ENCODE peak calls at places on chromosomes 2 and 18, in four cellular contexts. Z is K562, K is HepG2, L is SK-N-SH. N is an unnamed sample.

GRCh38 chr2:168736636-168737424 is 65.6 kb upstream of the NOSTRIN start:
- DNase-seq in L (no peak), K (no peak), Z (no peak), N (no peak)

GRCh38 chr2:75846683-75847190 is 136.0 kb upstream of the GCFC2 start:
- DNase-seq in L (no peak), K (no peak), Z (no peak), N (no peak)

GRCh38 chr2:26455801-26456700 is 21.9 kb downstream of the OTOF start:
- DNase-seq in K (no peak), L (no peak), Z (no peak), N (no peak)

GRCh38 chr2:206584323-206585116 is 57.8 kb upstream of the FAM237A start:
- DNase-seq in Z (peak), L (no peak), K (no peak), N (no peak)

GRCh38 chr2:56234241-56234640 is 50.5 kb downstream of the CCDC85A start:
- DNase-seq in K (no peak), Z (no peak), L (no peak), N (no peak)

GRCh38 chr2:43848174-43848573 is 9.4 kb downstream of the ABCG8 start:
- DNase-seq in L (peak), K (no peak), Z (peak), N (peak)

GRCh38 chr2:147711031-147711430 is 133.8 kb upstream of the ACVR2A start:
- DNase-seq in K (no peak), Z (no peak), L (no peak), N (no peak)

GRCh38 chr2:58908501-58909154 is 667.5 kb upstream of the FANCL start:
- DNase-seq in L (no peak), K (no peak), Z (no peak), N (no peak)

GRCh38 chr2:5914831-5915611 is 222.8 kb downstream of the SOX11 start:
- DNase-seq in Z (no peak), K (no peak), L (peak), N (no peak)

GRCh38 chr2:204808494-204808893 is 263.2 kb downstream of the PARD3B start:
- DNase-seq in K (no peak), L (no peak), Z (no peak), N (no peak)

GRCh38 chr2:184734338-184734737 is 136.0 kb downstream of the ZNF804A start:
- DNase-seq in K (no peak), L (no peak), Z (no peak), N (no peak)

GRCh38 chr2:164697688-164698290 is 76.5 kb upstream of the GRB14 start:
- DNase-seq in L (peak), K (peak), Z (peak), N (peak)

GRCh38 chr2:235394278-235394828 is 99.5 kb upstream of the AGAP1 start:
- DNase-seq in L (no peak), K (peak), Z (no peak), N (peak)

GRCh38 chr2:28613181-28613580 is 117.3 kb downstream of the PLB1 start:
- DNase-seq in Z (no peak), K (no peak), L (no peak), N (no peak)

GRCh38 chr18:23201741-23202140 is 66.5 kb downstream of the CABLES1 start:
- DNase-seq in K (no peak), Z (no peak), L (no peak), N (no peak)

GRCh38 chr2:164722604-164723338 is 101.5 kb upstream of the GRB14 start:
- DNase-seq in K (no peak), L (no peak), Z (no peak), N (no peak)

GRCh38 chr18:1062592-1062991 is 157.9 kb downstream of the ADCYAP1 start:
- DNase-seq in L (no peak), Z (no peak), K (peak), N (no peak)

GRCh38 chr18:9735238-9735637 is 27.1 kb downstream of the RAB31 start:
- DNase-seq in Z (no peak), K (peak), L (no peak), N (no peak)

GRCh38 chr2:8594731-8595427 is 87.0 kb upstream of the ID2 start:
- DNase-seq in L (no peak), K (no peak), Z (no peak), N (no peak)

GRCh38 chr18:44828080-44828479 is 147.4 kb downstream of the SETBP1 start:
- DNase-seq in L (no peak), Z (no peak), K (no peak), N (no peak)

GRCh38 chr2:32627901-32628645 is at the start of gene TTC27:
- DNase-seq in Z (peak), K (peak), L (peak), N (peak)

GRCh38 chr2:132415256-132416079 is 1.1 kb upstream of the GPR39 start:
- DNase-seq in L (no peak), Z (no peak), K (no peak), N (no peak)

GRCh38 chr18:72161686-72162085 is 382.5 kb downstream of the CBLN2 start:
- DNase-seq in K (no peak), Z (no peak), L (no peak), N (no peak)

GRCh38 chr18:26407721-26408601 is 140.4 kb downstream of the KCTD1 start:
- DNase-seq in L (no peak), Z (no peak), K (no peak), N (no peak)

GRCh38 chr2:68918497-68918896 is 34.2 kb downstream of the GKN2 start:
- DNase-seq in Z (no peak), K (no peak), L (no peak), N (no peak)

DNA sequence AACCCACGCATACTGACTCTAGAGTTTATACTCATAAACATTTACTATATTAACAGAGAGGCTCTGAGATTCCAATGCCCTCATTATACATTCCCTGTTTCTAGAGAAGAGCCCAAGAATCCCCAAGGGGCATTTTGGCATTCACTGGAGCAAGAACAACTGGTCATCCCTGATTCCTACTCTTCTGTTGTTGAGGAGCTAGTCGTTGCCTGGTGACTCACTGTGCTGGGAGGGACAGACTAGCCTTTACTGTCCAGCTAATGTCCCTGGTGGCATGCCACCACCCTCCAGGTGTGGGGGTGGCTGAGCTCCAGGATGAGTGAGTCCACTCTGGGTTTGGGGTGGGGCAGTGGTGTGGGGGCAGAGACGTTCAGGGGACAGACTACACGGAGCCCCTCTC is 49.2 kb downstream of the RHOB start:
- DNase-seq in L (no peak), K (peak), Z (no peak), N (peak)
- TF ChIP-seq ELF1 in L (no peak), K (no peak), Z (no peak), N (no peak)

GRCh38 chr2:106161938-106162814 is 31.9 kb downstream of the UXS1 start:
- DNase-seq in K (no peak), L (no peak), Z (no peak), N (peak)
- TF ChIP-seq ELF1 in K (no peak), L (no peak), Z (no peak), N (no peak)

GRCh38 chr2:190785380-190785779 is 95.2 kb upstream of the GLS start:
- DNase-seq in Z (no peak), L (no peak), K (no peak), N (no peak)

GRCh38 chr2:190783513-190784263 is 96.9 kb upstream of the GLS start:
- DNase-seq in L (no peak), Z (no peak), K (no peak), N (no peak)

GRCh38 chr2:190782264-190782663 is 98.4 kb upstream of the GLS start:
- DNase-seq in K (no peak), L (no peak), Z (no peak), N (no peak)

GRCh38 chr2:190780594-190780993 is 100.0 kb upstream of the GLS start:
- DNase-seq in K (no peak), L (no peak), Z (no peak), N (no peak)

DNA sequence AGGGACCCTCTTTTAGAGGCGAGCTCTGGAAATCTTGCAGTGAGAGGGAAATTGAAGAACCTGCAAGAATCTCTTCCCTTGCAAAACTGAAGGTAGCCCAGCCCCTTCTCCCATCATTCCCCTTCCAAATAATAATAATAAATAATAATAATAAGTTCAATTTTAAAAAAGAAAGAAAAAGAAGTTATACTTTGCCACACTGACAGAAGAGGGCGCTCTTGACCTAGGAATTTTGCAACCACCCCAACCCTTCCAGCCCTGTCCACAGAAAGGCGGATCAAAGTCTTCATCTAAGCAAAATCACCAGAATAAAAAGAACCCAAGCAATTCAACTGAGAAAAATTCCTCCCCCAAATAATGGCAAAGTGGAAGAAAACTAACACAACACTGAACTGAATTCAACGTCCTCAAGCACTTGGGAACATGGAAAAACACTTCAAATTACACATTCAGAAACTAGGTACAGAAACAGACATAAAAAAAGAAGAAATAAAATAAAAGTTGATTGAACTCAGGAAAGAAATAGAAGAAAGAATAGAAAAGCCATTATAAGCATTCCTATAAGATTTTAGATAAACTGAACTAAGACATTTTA is 98.9 kb upstream of the GLS start:
- DNase-seq in L (peak), Z (peak), K (peak), N (peak)
- TF ChIP-seq ELF1 in L (no peak), Z (no peak), K (no peak), N (no peak)

DNA sequence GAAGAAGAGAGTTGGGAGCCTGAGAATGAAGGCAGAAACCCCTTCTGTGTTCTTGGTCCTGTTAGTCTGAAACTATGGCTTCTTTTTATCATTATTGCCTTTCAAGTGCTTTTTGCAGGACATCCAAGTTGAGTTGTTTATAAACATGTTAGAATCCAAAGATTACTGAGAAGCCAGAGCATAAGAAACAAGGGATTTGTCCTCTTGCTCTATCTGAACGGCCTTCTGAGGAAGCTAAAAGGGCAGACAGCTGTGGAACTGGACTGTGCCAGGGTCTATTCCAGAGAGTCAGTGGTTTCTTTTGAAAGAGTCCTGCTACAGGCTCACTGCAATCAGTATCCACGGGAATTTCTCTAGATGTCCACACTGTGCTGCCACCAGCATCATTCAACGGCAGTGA is 86.6 kb downstream of the ARHGAP28 start:
- DNase-seq in K (no peak), Z (no peak), L (no peak), N (no peak)
- TF ChIP-seq ELF1 in K (no peak), Z (no peak), L (no peak), N (no peak)

DNA sequence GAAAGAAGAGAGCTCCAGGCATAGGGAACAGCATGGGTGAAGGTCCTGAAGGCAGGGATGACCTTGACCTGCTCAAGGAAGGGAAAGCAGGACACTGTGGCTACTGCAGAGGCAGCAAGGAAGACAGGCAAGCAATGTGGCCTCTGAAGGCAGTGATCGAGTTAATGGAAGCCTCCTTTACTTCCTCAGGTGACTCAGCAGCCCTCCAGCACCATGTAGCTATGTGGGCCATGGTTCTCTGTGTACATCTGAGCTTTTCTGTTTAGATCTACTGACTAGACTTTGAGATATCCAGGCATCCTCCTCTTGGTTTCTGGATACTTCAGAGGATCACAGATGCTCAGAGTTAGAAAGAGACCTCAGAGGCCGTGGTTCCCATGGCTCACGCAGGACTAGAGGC is 107.3 kb upstream of the PID1 start:
- DNase-seq in K (no peak), L (no peak), Z (no peak), N (no peak)
- TF ChIP-seq ELF1 in K (no peak), L (no peak), Z (no peak), N (no peak)

DNA sequence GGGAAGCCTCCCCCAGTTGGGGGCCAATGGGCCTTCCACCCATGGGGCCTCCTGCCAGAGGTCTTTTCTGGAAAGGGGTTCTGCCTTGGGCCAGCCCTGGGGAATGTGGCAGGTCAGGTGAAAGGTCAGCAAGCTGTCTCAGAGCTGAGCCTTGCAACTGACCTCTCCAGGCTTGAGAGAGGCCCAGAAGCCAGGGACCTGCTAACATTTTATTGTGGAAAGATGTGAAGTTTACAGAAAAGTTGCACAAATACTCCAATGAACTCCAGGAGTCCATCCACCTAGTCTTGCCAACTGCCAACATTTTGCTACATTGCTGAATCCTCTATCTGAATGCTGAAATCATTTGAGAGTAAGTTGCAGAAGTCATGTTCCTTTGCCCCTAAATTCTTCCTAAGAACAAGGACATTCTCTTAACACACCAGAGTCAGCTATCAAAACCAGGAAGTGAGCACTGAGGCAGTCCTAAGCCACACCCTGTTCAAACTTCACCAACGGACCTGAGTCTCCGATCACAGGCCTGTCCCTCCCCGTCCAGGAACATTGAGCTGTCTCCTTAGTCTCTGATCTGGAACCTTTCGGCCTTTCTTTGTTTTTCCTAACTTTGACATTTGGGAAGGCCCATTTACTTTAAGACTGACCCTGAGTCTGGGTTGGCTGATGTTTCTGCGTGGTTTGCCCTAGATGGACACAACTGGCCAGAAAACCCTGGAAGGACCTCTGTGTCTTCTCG is 4.0 kb downstream of the SNORC start:
- DNase-seq in L (no peak), K (peak), Z (no peak), N (no peak)
- TF ChIP-seq ELF1 in L (no peak), K (peak), Z (no peak), N (no peak)

GRCh38 chr2:207662203-207662602 is 37.0 kb upstream of the METTL21A start:
- DNase-seq in L (no peak), K (no peak), Z (no peak), N (no peak)
- TF ChIP-seq ELF1 in L (no peak), K (no peak), Z (no peak), N (no peak)

GRCh38 chr2:134539946-134540345 is 178.9 kb downstream of the TMEM163 start:
- DNase-seq in L (no peak), K (no peak), Z (no peak), N (no peak)
- TF ChIP-seq ELF1 in L (no peak), K (no peak), Z (no peak), N (no peak)

GRCh38 chr2:138104071-138104470 is 139.8 kb downstream of the HNMT start:
- DNase-seq in K (no peak), Z (no peak), L (no peak), N (no peak)

GRCh38 chr2:138110453-138111083 is 146.3 kb downstream of the HNMT start:
- DNase-seq in K (peak), L (no peak), Z (no peak), N (no peak)

GRCh38 chr2:138105358-138105757 is 141.1 kb downstream of the HNMT start:
- DNase-seq in L (no peak), K (no peak), Z (no peak), N (no peak)

GRCh38 chr2:138103156-138103555 is 138.9 kb downstream of the HNMT start:
- DNase-seq in K (no peak), L (no peak), Z (no peak), N (no peak)

DNA sequence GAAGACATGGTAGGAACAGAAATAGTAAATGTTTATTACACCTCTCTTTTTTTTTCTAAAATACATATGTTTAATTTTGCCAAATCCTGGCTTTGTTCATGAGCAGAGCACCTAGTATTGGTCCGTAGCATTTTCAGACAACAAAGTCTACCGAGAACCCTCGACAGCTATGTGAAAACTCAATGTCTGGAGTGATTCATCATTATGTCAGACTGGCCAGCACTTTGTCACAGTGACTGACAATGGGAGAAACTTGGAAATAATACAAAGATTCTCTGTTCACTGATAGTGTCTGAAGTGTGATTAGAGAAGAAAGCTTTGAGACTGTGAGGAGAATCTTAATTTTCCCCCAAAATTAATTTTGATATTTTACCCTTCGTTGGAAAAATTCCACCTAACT is 143.0 kb downstream of the HNMT start:
- DNase-seq in L (no peak), Z (no peak), K (peak), N (no peak)
- TF ChIP-seq ELF1 in L (no peak), Z (no peak), K (no peak), N (no peak)

GRCh38 chr2:64422466-64422865 is 31.5 kb upstream of the LGALSL start:
- DNase-seq in K (no peak), Z (no peak), L (no peak), N (no peak)

GRCh38 chr2:64423303-64423702 is 30.7 kb upstream of the LGALSL start:
- DNase-seq in K (no peak), Z (no peak), L (no peak), N (no peak)

GRCh38 chr2:64424421-64424987 is 29.5 kb upstream of the LGALSL start:
- DNase-seq in Z (no peak), L (no peak), K (no peak), N (no peak)

GRCh38 chr2:64421199-64421598 is 32.8 kb upstream of the LGALSL start:
- DNase-seq in K (no peak), L (no peak), Z (no peak), N (no peak)

DNA sequence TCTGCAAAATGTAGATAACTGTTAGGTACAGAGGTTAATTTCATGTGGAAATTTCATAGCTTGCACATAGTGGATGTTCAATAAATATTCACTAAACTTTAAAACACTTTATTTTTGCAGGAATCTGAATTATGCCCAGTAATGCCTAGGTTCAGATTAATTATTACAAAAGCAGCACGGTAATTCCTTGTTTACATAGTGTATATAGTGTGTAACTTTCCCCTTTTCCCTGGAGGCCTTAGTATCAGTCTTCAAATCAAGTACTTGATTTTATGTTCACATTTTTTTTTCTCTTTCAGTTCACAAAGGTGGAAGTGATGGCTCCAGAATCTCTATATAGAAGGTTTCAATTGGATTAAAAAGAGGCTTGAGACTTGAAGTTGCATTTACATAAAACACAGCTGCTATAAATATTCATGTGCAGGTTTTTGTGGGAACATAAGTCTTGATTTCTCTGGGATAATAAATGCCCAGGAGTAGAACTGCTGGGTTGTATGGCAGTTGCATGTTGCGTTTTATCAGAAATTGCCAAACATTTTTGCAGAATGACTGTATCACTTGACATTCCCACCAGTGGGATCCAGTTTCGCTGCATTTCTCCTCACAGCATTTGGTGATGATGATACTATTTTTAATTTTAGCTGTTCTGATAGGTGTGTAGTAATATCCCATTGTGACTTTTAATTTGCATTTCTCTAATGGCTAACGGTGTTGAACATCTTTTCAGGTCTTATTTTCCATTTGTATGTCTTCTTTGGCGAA is 27.6 kb upstream of the LGALSL start:
- DNase-seq in L (no peak), K (no peak), Z (no peak), N (no peak)
- TF ChIP-seq ELF1 in L (no peak), K (no peak), Z (no peak), N (no peak)

N was measured in HCT116.